ENCODE peak calls at places on chromosome 9, in six cellular contexts. One of them, this sample, is unnamed.

GRCh38 chr9:103992938-103993595 is 101.0 kb upstream of the SMC2 start:
- ATAC-seq in pancreas: no peak
- ATAC-seq in CD8-positive, alpha-beta T cell: no peak
- ATAC-seq in Right ventricle myocardium superior: no peak
- ATAC-seq in left lung: peak; percentile 87
- ATAC-seq in activated T-cell treated with anti-CD3 and anti-CD28 coated beads, Interleukin-2, amount 50 U/mL, for 72 hours: no peak
- ATAC-seq in this sample: no peak

GRCh38 chr9:16414451-16414850 is 456.0 kb downstream of the BNC2 start:
- ATAC-seq in pancreas: no peak
- ATAC-seq in CD8-positive, alpha-beta T cell: no peak
- ATAC-seq in Right ventricle myocardium superior: peak; percentile 9
- ATAC-seq in left lung: no peak
- ATAC-seq in activated T-cell treated with anti-CD3 and anti-CD28 coated beads, Interleukin-2, amount 50 U/mL, for 72 hours: no peak
- ATAC-seq in this sample: no peak

GRCh38 chr9:35728041-35728971 is 3.7 kb downstream of the TLN1 start:
- ATAC-seq in pancreas: no peak
- ATAC-seq in CD8-positive, alpha-beta T cell: no peak
- ATAC-seq in Right ventricle myocardium superior: peak; percentile 47
- ATAC-seq in left lung: peak; percentile 10
- ATAC-seq in activated T-cell treated with anti-CD3 and anti-CD28 coated beads, Interleukin-2, amount 50 U/mL, for 72 hours: peak; percentile 16
- ATAC-seq in this sample: no peak

GRCh38 chr9:128005938-128006337 is 25.1 kb upstream of the EEIG1 start:
- ATAC-seq in pancreas: peak; percentile 37
- ATAC-seq in CD8-positive, alpha-beta T cell: no peak
- ATAC-seq in Right ventricle myocardium superior: no peak
- ATAC-seq in left lung: peak; percentile 44
- ATAC-seq in activated T-cell treated with anti-CD3 and anti-CD28 coated beads, Interleukin-2, amount 50 U/mL, for 72 hours: no peak
- ATAC-seq in this sample: peak; percentile 23

GRCh38 chr9:137016436-137016835 is 11.6 kb downstream of the ABCA2 start:
- ATAC-seq in pancreas: no peak
- ATAC-seq in CD8-positive, alpha-beta T cell: no peak
- ATAC-seq in Right ventricle myocardium superior: no peak
- ATAC-seq in left lung: no peak
- ATAC-seq in activated T-cell treated with anti-CD3 and anti-CD28 coated beads, Interleukin-2, amount 50 U/mL, for 72 hours: no peak
- ATAC-seq in this sample: no peak

GRCh38 chr9:136662326-136662655 is 425 bp upstream of the EGFL7 start:
- ATAC-seq in pancreas: no peak
- ATAC-seq in CD8-positive, alpha-beta T cell: no peak
- ATAC-seq in Right ventricle myocardium superior: peak; percentile 9
- ATAC-seq in left lung: no peak
- ATAC-seq in activated T-cell treated with anti-CD3 and anti-CD28 coated beads, Interleukin-2, amount 50 U/mL, for 72 hours: no peak
- ATAC-seq in this sample: no peak

GRCh38 chr9:121474225-121474947 is 25.3 kb downstream of the GGTA1 start:
- ATAC-seq in pancreas: no peak
- ATAC-seq in CD8-positive, alpha-beta T cell: no peak
- ATAC-seq in Right ventricle myocardium superior: peak; percentile 85
- ATAC-seq in left lung: peak; percentile 22
- ATAC-seq in activated T-cell treated with anti-CD3 and anti-CD28 coated beads, Interleukin-2, amount 50 U/mL, for 72 hours: no peak
- ATAC-seq in this sample: no peak

GRCh38 chr9:22483528-22484060 is 37.0 kb downstream of the DMRTA1 start:
- ATAC-seq in pancreas: no peak
- ATAC-seq in CD8-positive, alpha-beta T cell: no peak
- ATAC-seq in Right ventricle myocardium superior: no peak
- ATAC-seq in left lung: no peak
- ATAC-seq in activated T-cell treated with anti-CD3 and anti-CD28 coated beads, Interleukin-2, amount 50 U/mL, for 72 hours: no peak
- ATAC-seq in this sample: no peak

This sample was measured in esophagus mucosa.